ENCODE peak calls at places on chromosomes 4 and X, in nine cellular contexts. M, P, G, Q, X, Z, E, K and N are unnamed samples.

GRCh38 chr4:54058171-54058570 is 6.2 kb downstream of the CHIC2 start:
- DNase-seq in M (no peak), P (no peak), G (no peak), Q (no peak), X (no peak), Z (no peak), E (no peak), K (no peak), N (no peak)

GRCh38 chr4:15198070-15198727 is 195.9 kb downstream of the CPEB2 start:
- DNase-seq in M (no peak), P (no peak), G (no peak), Q (no peak), X (no peak), Z (no peak), E (no peak), K (no peak), N (no peak)

GRCh38 chr4:15855804-15856475 is 77.8 kb downstream of the CD38 start:
- DNase-seq in M (no peak), P (no peak), G (no peak), Q (peak), X (no peak), Z (peak), E (no peak), K (no peak), N (no peak)

GRCh38 chr4:47209833-47210232 is 178.5 kb downstream of the GABRB1 start:
- DNase-seq in M (no peak), P (no peak), G (no peak), Q (no peak), X (no peak), Z (no peak), E (no peak), K (no peak), N (no peak)

GRCh38 chr4:174449152-174449551 is 73.1 kb downstream of the HPGD start:
- DNase-seq in M (no peak), P (no peak), G (no peak), Q (no peak), X (no peak), Z (no peak), E (no peak), K (no peak), N (no peak)

GRCh38 chr4:70915048-70915815 is 13.1 kb downstream of the MOB1B start:
- DNase-seq in M (no peak), P (no peak), G (no peak), Q (no peak), X (no peak), Z (no peak), E (no peak), K (no peak), N (no peak)

GRCh38 chr4:23135792-23136645 is 443.3 kb downstream of the GBA3 start:
- DNase-seq in M (no peak), P (peak), G (no peak), Q (no peak), X (no peak), Z (no peak), E (peak), K (no peak), N (no peak)

GRCh38 chr4:94504545-94504944 is 52.8 kb downstream of the PDLIM5 start:
- DNase-seq in M (no peak), P (no peak), G (no peak), Q (no peak), X (no peak), Z (no peak), E (no peak), K (no peak), N (no peak)

GRCh38 chr4:176065365-176066249 is at the start of gene WDR17:
- DNase-seq in M (peak), P (no peak), G (peak), Q (peak), X (peak), Z (peak), E (no peak), K (peak), N (peak)

GRCh38 chr4:118774989-118775388 is 60.9 kb downstream of the SEC24D start:
- DNase-seq in M (no peak), P (no peak), G (no peak), Q (no peak), X (no peak), Z (no peak), E (no peak), K (no peak), N (no peak)
- TF ChIP-seq POLR2A in M (no peak), P (no peak), G (no peak), Q (no peak), X (no peak), Z (no peak), E (no peak), K (no peak), N (no peak)

GRCh38 chr4:99029018-99029735 is 33.7 kb downstream of the METAP1 start:
- DNase-seq in M (no peak), P (no peak), G (no peak), Q (no peak), X (no peak), Z (no peak), E (no peak), K (no peak), N (no peak)
- TF ChIP-seq POLR2AphosphoS5 in M (no peak), P (no peak), G (no peak), Q (no peak), X (no peak), Z (no peak), E (no peak), K (no peak), N (no peak)

DNA sequence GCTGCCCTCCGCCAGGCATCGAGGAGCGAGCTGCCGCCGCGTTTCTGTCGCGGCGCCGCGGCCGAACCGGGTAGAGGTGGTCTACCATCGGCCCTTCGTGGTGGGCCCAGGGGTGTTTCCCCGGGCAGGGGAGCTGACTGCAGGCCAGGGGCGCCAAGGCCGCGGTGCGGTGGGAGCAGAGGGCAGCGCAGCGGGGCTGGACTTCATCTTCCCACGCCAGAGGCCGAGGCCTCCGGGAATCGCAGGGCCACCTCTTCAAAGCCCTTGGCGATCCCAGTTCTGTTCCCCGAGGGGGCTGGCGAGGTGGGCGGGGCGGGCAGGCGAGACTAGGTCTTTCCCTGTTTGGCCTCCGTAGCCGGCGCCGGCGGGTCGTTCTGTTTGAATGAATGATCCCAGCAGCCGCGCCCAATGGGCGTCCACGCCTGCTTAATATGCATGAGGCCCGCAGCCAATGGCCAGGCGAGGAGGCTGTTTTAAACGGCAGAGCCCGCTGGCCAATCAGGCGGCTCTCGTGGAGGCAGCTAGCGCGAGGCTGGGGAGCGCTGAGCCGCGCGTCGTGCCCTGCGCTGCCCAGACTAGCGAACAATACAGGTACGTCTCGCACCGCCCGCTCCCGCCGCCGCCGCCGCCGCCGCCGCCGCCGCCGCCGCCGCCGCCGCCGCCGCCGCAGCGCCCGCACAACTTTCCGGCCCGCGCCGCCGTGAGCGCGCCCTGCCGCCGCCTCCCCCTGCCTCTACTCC is at the start of gene HMGB3:
- DNase-seq in M (peak), P (peak), G (peak), Q (peak), X (peak), Z (peak), E (peak), K (peak), N (peak)
- TF ChIP-seq POLR2A in M (no peak), P (no peak), G (peak), Q (peak), X (no peak), Z (no peak), E (peak), K (no peak), N (no peak)

GRCh38 chr4:108170729-108171540 is 2.2 kb upstream of the LEF1 start:
- DNase-seq in M (no peak), P (no peak), G (no peak), Q (no peak), X (no peak), Z (no peak), E (no peak), K (no peak), N (no peak)
- TF ChIP-seq POLR2AphosphoS5 in M (no peak), P (no peak), G (no peak), Q (no peak), X (no peak), Z (peak), E (no peak), K (no peak), N (no peak)

GRCh38 chr4:157165935-157166334 is 54.6 kb upstream of the GRIA2 start:
- DNase-seq in M (no peak), P (no peak), G (no peak), Q (no peak), X (no peak), Z (no peak), E (no peak), K (no peak), N (no peak)
- TF ChIP-seq POLR2A in M (no peak), P (no peak), G (no peak), Q (no peak), X (no peak), Z (no peak), E (no peak), K (no peak), N (no peak)

GRCh38 chr4:8403981-8404380 is 36.5 kb downstream of the ACOX3 start:
- DNase-seq in M (no peak), P (no peak), G (no peak), Q (no peak), X (peak), Z (no peak), E (no peak), K (no peak), N (no peak)

GRCh38 chr4:8402181-8402597 is 38.3 kb downstream of the ACOX3 start:
- DNase-seq in M (no peak), P (no peak), G (no peak), Q (peak), X (no peak), Z (peak), E (no peak), K (no peak), N (no peak)

GRCh38 chr4:8403173-8403753 is 37.3 kb downstream of the ACOX3 start:
- DNase-seq in M (peak), P (peak), G (peak), Q (peak), X (peak), Z (peak), E (peak), K (peak), N (peak)

GRCh38 chr4:8401665-8402064 is 38.9 kb downstream of the ACOX3 start:
- DNase-seq in M (no peak), P (no peak), G (no peak), Q (no peak), X (no peak), Z (no peak), E (no peak), K (no peak), N (no peak)

GRCh38 chr4:8402640-8403039 is 37.9 kb downstream of the ACOX3 start:
- DNase-seq in M (no peak), P (no peak), G (no peak), Q (no peak), X (no peak), Z (no peak), E (no peak), K (no peak), N (no peak)
- TF ChIP-seq POLR2AphosphoS5 in M (no peak), P (no peak), G (no peak), Q (no peak), X (no peak), Z (peak), E (no peak), K (no peak), N (no peak)

GRCh38 chrX:82412851-82413250 is 1095.2 kb upstream of the POU3F4 start:
- DNase-seq in M (no peak), P (peak), G (no peak), Q (no peak), X (no peak), Z (no peak), E (no peak), K (no peak), N (no peak)
- TF ChIP-seq POLR2A in M (no peak), P (no peak), G (no peak), Q (no peak), X (no peak), Z (no peak), E (no peak), K (no peak), N (no peak)

GRCh38 chr4:152098365-152099060 is 337.7 kb upstream of the GATB start:
- DNase-seq in M (no peak), P (no peak), G (no peak), Q (no peak), X (no peak), Z (no peak), E (no peak), K (no peak), N (no peak)

GRCh38 chr4:152099061-152099425 is 338.2 kb upstream of the GATB start:
- DNase-seq in M (no peak), P (no peak), G (no peak), Q (no peak), X (no peak), Z (no peak), E (no peak), K (no peak), N (no peak)

GRCh38 chr4:152100378-152101201 is 339.8 kb upstream of the GATB start:
- DNase-seq in M (peak), P (peak), G (peak), Q (no peak), X (peak), Z (no peak), E (no peak), K (no peak), N (peak)

GRCh38 chr4:152101546-152102183 is 340.9 kb upstream of the GATB start:
- DNase-seq in M (no peak), P (no peak), G (no peak), Q (no peak), X (no peak), Z (no peak), E (no peak), K (no peak), N (no peak)

DNA sequence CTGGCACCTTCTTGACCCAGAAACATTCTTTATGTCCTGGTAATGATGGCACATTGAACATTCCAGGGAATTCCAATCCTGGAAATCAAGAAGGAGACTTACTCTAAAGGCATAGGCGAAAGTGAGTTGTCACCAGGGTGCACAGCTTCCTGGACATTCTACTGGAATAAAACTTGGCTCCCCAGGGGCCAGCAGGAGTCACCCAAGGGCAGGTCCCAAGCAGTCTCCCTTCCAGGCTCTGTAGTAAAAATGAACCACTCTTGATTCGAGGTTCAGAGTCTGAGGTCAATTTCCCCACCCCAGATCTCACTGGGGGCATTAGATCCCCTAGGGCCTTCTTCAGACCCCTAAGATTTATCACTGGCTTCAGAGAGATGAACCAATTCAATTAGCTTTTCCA is 338.7 kb upstream of the GATB start:
- DNase-seq in M (no peak), P (no peak), G (no peak), Q (no peak), X (no peak), Z (no peak), E (no peak), K (no peak), N (no peak)
- TF ChIP-seq POLR2AphosphoS5 in M (no peak), P (no peak), G (no peak), Q (no peak), X (no peak), Z (no peak), E (no peak), K (no peak), N (no peak)

GRCh38 chr4:1985780-1986577 is 22.8 kb downstream of the NELFA start:
- DNase-seq in M (no peak), P (no peak), G (no peak), Q (no peak), X (peak), Z (no peak), E (no peak), K (peak), N (no peak)
- TF ChIP-seq POLR2A in M (no peak), P (no peak), G (no peak), Q (no peak), X (no peak), Z (no peak), E (no peak), K (no peak), N (no peak)